ENCODE peak calls at places on chromosomes 4 and X, in seven cellular contexts. A is kidney, G is cardiac fibroblast, C is psoas muscle, B is BJ, S is nephron progenitor cell, D is body of pancreas. J is an unnamed sample.
A peak's percentile ranks its signal among the peaks of the same experiment; 100 is the strongest.

GRCh38 chrX:115584715-115585114 is 23.7 kb downstream of the PLS3 start:
- DNase-seq in S (no peak), A (no peak), B (no peak), C (no peak), D (no peak), G (peak; percentile 82), J (no peak)

GRCh38 chr4:122874194-122874593 is 47.6 kb downstream of the FGF2 start:
- DNase-seq in C (no peak), B (peak; percentile 62), G (peak; percentile 91), D (no peak), S (no peak), A (no peak), J (no peak)

GRCh38 chr4:168524006-168524405 is 27.2 kb downstream of the PALLD start:
- DNase-seq in S (no peak), C (no peak), G (peak; percentile 92), A (no peak), B (peak; percentile 36), D (no peak), J (no peak)

GRCh38 chrX:123731258-123731986 is 1.4 kb downstream of the THOC2 start:
- DNase-seq in A (no peak), D (no peak), B (no peak), G (peak; percentile 34), S (peak; percentile 25), C (no peak), J (no peak)

GRCh38 chr4:163393471-163393870 is 49.8 kb downstream of the NPY5R start:
- DNase-seq in S (no peak), B (no peak), C (no peak), A (no peak), D (no peak), G (no peak), J (no peak)

GRCh38 chr4:26873391-26874026 is 12.9 kb downstream of the STIM2 start:
- DNase-seq in B (no peak), A (no peak), G (no peak), C (no peak), S (no peak), D (no peak), J (peak; percentile 51)

GRCh38 chr4:13534344-13535063 is 9.8 kb downstream of the NKX3-2 start:
- DNase-seq in B (no peak), G (no peak), A (peak; percentile 65), D (no peak), C (no peak), S (no peak), J (no peak)

GRCh38 chrX:18886344-18887161 is 97.4 kb downstream of the PHKA2 start:
- DNase-seq in G (peak; percentile 60), B (no peak), D (peak; percentile 74), C (peak; percentile 90), S (peak; percentile 43), A (peak; percentile 95), J (peak; percentile 74)

GRCh38 chrX:50097121-50097520 is 103.7 kb downstream of the AKAP4 start:
- DNase-seq in S (no peak), C (no peak), D (no peak), A (no peak), G (no peak), B (no peak), J (no peak)

GRCh38 chrX:50098241-50098640 is 102.6 kb downstream of the AKAP4 start:
- DNase-seq in A (no peak), C (no peak), D (peak; percentile 62), S (no peak), B (no peak), G (no peak), J (no peak)

GRCh38 chrX:50103866-50104566 is 96.8 kb downstream of the AKAP4 start:
- DNase-seq in B (no peak), G (peak; percentile 27), S (no peak), A (no peak), C (no peak), D (no peak), J (no peak)

GRCh38 chrX:50098749-50099148 is 102.1 kb downstream of the AKAP4 start:
- DNase-seq in D (no peak), S (no peak), A (no peak), C (no peak), G (no peak), B (no peak), J (no peak)

DNA sequence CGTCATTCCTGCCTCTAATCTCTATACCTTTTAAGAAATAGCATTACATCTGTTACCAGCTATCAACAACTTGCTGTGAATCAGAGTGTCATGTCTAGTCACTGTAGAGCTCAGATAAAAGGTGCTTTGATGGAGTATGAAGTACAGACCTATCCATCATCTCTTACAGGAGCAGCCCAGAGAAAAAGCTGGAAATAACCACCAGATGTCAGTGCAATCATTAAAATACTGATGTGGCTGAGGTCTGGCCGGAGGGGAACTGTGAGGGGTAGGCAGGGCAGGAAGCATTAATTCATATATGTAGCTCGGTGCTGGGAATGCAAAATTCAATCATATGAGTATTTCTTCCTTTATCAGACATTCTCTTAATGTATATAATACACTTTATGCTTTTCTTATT is 100.6 kb downstream of the AKAP4 start:
- DNase-seq in B (no peak), G (peak; percentile 25), S (no peak), C (no peak), A (no peak), D (no peak), J (no peak)
- TF ChIP-seq CTCF in B (no peak), G (peak; percentile 16), S (no peak), C (peak; percentile 19), A (peak; percentile 33), D (peak; percentile 44), J (peak; percentile 16)

GRCh38 chrX:120522820-120523219 is 37.9 kb downstream of the CUL4B start:
- DNase-seq in B (no peak), A (no peak), S (no peak), C (no peak), D (no peak), G (no peak), J (no peak)
- TF ChIP-seq CTCF in B (no peak), A (no peak), S (no peak), C (no peak), D (no peak), G (no peak), J (no peak)

DNA sequence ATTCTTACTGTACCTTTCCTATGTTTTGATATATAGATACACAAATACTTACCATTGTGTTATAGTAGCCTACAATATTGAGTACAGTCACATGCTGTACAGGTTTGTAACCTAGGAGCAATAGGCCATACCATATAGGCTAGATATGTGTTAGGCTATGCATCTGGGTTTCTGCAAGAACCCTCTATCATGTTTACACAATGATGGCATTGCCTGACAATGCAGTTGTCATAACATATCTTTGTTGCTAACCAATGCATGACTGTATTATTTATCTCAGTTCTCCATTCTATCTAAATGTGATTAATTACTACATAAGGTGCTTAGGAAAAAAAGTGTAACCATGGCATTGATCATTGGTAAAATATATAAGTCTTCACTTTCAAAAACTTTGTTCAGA is 10.0 kb upstream of the SPCS3 start:
- DNase-seq in C (no peak), A (no peak), D (no peak), S (no peak), G (peak; percentile 54), B (no peak), J (no peak)
- TF ChIP-seq CTCF in C (no peak), A (no peak), D (no peak), S (no peak), G (no peak), B (no peak), J (no peak)

GRCh38 chr4:171599628-171600027 is 213.6 kb upstream of the GALNTL6 start:
- DNase-seq in B (no peak), S (no peak), D (no peak), A (no peak), C (no peak), G (no peak), J (no peak)

GRCh38 chr4:171588764-171589163 is 224.4 kb upstream of the GALNTL6 start:
- DNase-seq in B (no peak), D (no peak), A (no peak), C (no peak), S (no peak), G (no peak), J (no peak)

GRCh38 chr4:171594293-171594692 is 218.9 kb upstream of the GALNTL6 start:
- DNase-seq in C (no peak), S (no peak), A (no peak), D (no peak), B (no peak), G (no peak), J (no peak)
- TF ChIP-seq CTCF in C (no peak), S (no peak), A (no peak), D (no peak), B (no peak), G (no peak), J (no peak)

DNA sequence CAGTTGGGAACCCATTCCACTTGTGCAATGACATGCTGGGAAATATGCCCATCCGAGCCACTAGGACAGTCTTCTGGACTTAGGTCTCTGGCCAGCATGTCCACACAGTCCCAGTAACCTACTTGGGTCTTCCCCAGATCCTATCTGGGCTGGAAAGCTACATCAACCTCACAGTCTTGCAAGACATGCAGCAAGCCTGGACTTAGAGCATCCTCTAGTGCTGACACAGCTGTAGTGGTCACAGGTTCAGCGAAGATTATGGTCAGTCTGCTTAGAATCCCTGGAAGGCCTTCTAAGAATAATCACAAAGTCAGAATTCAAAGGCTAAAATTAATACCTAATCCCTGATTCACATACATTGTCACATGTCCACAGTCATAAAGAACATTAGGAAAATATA is 842.7 kb downstream of the STPG2 start:
- DNase-seq in S (no peak), G (no peak), D (no peak), B (no peak), C (no peak), A (no peak), J (no peak)
- TF ChIP-seq CTCF in S (no peak), G (no peak), D (no peak), B (no peak), C (no peak), A (no peak), J (no peak)

DNA sequence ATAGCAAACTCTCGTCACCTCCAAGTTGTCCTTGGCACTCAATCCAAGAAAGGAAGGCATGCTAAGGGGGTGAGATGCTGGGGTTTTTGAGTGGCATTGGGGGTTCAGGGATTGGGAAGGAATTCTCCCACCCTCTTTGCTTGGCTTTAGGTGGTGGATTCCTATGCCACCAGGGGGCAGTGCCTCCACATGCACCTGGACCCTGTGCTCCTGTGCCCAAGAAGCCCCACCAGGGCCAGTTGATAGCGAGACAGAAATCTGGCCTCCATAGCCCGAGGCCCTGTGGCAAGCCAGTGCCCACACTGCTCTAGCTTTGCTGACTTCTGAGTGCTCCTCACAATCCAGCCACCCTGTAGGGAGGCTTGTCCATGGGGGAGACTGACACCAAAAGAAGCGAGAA is 2.0 kb upstream of the FATE1 start:
- DNase-seq in B (no peak), A (no peak), D (no peak), G (peak; percentile 18), S (peak; percentile 48), C (no peak), J (no peak)
- TF ChIP-seq CTCF in B (peak; percentile 45), A (no peak), D (peak; percentile 31), G (peak; percentile 28), S (peak; percentile 29), C (peak; percentile 36), J (peak; percentile 24)

GRCh38 chrX:54615109-54615508 is 85.1 kb downstream of the GNL3L start:
- DNase-seq in B (no peak), G (no peak), A (no peak), C (no peak), D (no peak), S (no peak), J (no peak)
- TF ChIP-seq CTCF in B (no peak), G (no peak), A (no peak), C (no peak), D (no peak), S (no peak), J (no peak)

GRCh38 chr4:77578145-77578544 is 27.5 kb upstream of the CXCL13 start:
- DNase-seq in S (no peak), B (no peak), C (no peak), G (no peak), A (no peak), D (no peak), J (no peak)
- TF ChIP-seq CTCF in S (no peak), B (peak; percentile 5), C (no peak), G (no peak), A (no peak), D (no peak), J (peak; percentile 18)